ENCODE peak calls at places on chromosome 3, in eight cellular contexts. One of them, this sample, is unnamed.

GRCh38 chr3:13770390-13771169 is 109.3 kb downstream of the WNT7A start:
- DNase-seq in ELR: no peak
- DNase-seq in GM06990: no peak
- DNase-seq in effector memory CD8-positive, alpha-beta T cell: no peak
- DNase-seq in non-pigmented ciliary epithelial cell: no peak
- DNase-seq in right atrium auricular region: no peak
- DNase-seq in activated CD8-positive, alpha-beta memory T cell treated with anti-CD3 and anti-CD28 coated beads, Interleukin-2, amount 50 U/mL, for 48 hours: peak
- DNase-seq in upper lobe of right lung: no peak
- DNase-seq in this sample: no peak

GRCh38 chr3:194129581-194130133 is 6.3 kb upstream of the HES1 start:
- DNase-seq in effector memory CD8-positive, alpha-beta T cell: no peak
- DNase-seq in non-pigmented ciliary epithelial cell: no peak
- DNase-seq in ELR: no peak
- DNase-seq in upper lobe of right lung: no peak
- DNase-seq in right atrium auricular region: no peak
- DNase-seq in activated CD8-positive, alpha-beta memory T cell treated with anti-CD3 and anti-CD28 coated beads, Interleukin-2, amount 50 U/mL, for 48 hours: no peak
- DNase-seq in GM06990: no peak
- DNase-seq in this sample: no peak

GRCh38 chr3:134060561-134061385 is 31.0 kb upstream of the SLCO2A1 start:
- DNase-seq in activated CD8-positive, alpha-beta memory T cell treated with anti-CD3 and anti-CD28 coated beads, Interleukin-2, amount 50 U/mL, for 48 hours: no peak
- DNase-seq in GM06990: no peak
- DNase-seq in upper lobe of right lung: no peak
- DNase-seq in non-pigmented ciliary epithelial cell: no peak
- DNase-seq in effector memory CD8-positive, alpha-beta T cell: no peak
- DNase-seq in ELR: no peak
- DNase-seq in right atrium auricular region: peak
- DNase-seq in this sample: no peak

GRCh38 chr3:47250309-47251060 is 32.1 kb downstream of the KIF9 start:
- DNase-seq in right atrium auricular region: no peak
- DNase-seq in GM06990: no peak
- DNase-seq in non-pigmented ciliary epithelial cell: no peak
- DNase-seq in ELR: peak
- DNase-seq in effector memory CD8-positive, alpha-beta T cell: no peak
- DNase-seq in activated CD8-positive, alpha-beta memory T cell treated with anti-CD3 and anti-CD28 coated beads, Interleukin-2, amount 50 U/mL, for 48 hours: no peak
- DNase-seq in upper lobe of right lung: peak
- DNase-seq in this sample: no peak

GRCh38 chr3:108103971-108104797 is 13.4 kb upstream of the CD47 start:
- DNase-seq in upper lobe of right lung: no peak
- DNase-seq in activated CD8-positive, alpha-beta memory T cell treated with anti-CD3 and anti-CD28 coated beads, Interleukin-2, amount 50 U/mL, for 48 hours: no peak
- DNase-seq in ELR: no peak
- DNase-seq in non-pigmented ciliary epithelial cell: no peak
- DNase-seq in GM06990: no peak
- DNase-seq in right atrium auricular region: no peak
- DNase-seq in effector memory CD8-positive, alpha-beta T cell: no peak
- DNase-seq in this sample: no peak

GRCh38 chr3:14428087-14429067 is 26.0 kb downstream of the SLC6A6 start:
- DNase-seq in non-pigmented ciliary epithelial cell: no peak
- DNase-seq in GM06990: peak
- DNase-seq in right atrium auricular region: no peak
- DNase-seq in upper lobe of right lung: no peak
- DNase-seq in ELR: no peak
- DNase-seq in activated CD8-positive, alpha-beta memory T cell treated with anti-CD3 and anti-CD28 coated beads, Interleukin-2, amount 50 U/mL, for 48 hours: no peak
- DNase-seq in effector memory CD8-positive, alpha-beta T cell: no peak
- DNase-seq in this sample: no peak

GRCh38 chr3:120554727-120555660 is 41.1 kb upstream of the NDUFB4 start:
- DNase-seq in activated CD8-positive, alpha-beta memory T cell treated with anti-CD3 and anti-CD28 coated beads, Interleukin-2, amount 50 U/mL, for 48 hours: no peak
- DNase-seq in right atrium auricular region: no peak
- DNase-seq in effector memory CD8-positive, alpha-beta T cell: no peak
- DNase-seq in GM06990: no peak
- DNase-seq in ELR: peak
- DNase-seq in non-pigmented ciliary epithelial cell: no peak
- DNase-seq in upper lobe of right lung: no peak
- DNase-seq in this sample: no peak

GRCh38 chr3:25448750-25449684 is 21.0 kb downstream of the RARB start:
- DNase-seq in GM06990: no peak
- DNase-seq in right atrium auricular region: peak
- DNase-seq in non-pigmented ciliary epithelial cell: no peak
- DNase-seq in activated CD8-positive, alpha-beta memory T cell treated with anti-CD3 and anti-CD28 coated beads, Interleukin-2, amount 50 U/mL, for 48 hours: no peak
- DNase-seq in ELR: peak
- DNase-seq in upper lobe of right lung: peak
- DNase-seq in effector memory CD8-positive, alpha-beta T cell: no peak
- DNase-seq in this sample: peak

GRCh38 chr3:15812183-15812582 is 14.4 kb upstream of the ANKRD28 start:
- DNase-seq in right atrium auricular region: no peak
- DNase-seq in ELR: peak
- DNase-seq in activated CD8-positive, alpha-beta memory T cell treated with anti-CD3 and anti-CD28 coated beads, Interleukin-2, amount 50 U/mL, for 48 hours: no peak
- DNase-seq in GM06990: no peak
- DNase-seq in effector memory CD8-positive, alpha-beta T cell: no peak
- DNase-seq in upper lobe of right lung: no peak
- DNase-seq in non-pigmented ciliary epithelial cell: no peak
- DNase-seq in this sample: no peak

GRCh38 chr3:64163755-64164148 is 61.5 kb downstream of the PRICKLE2 start:
- DNase-seq in upper lobe of right lung: no peak
- DNase-seq in non-pigmented ciliary epithelial cell: no peak
- DNase-seq in ELR: peak
- DNase-seq in activated CD8-positive, alpha-beta memory T cell treated with anti-CD3 and anti-CD28 coated beads, Interleukin-2, amount 50 U/mL, for 48 hours: no peak
- DNase-seq in right atrium auricular region: no peak
- DNase-seq in effector memory CD8-positive, alpha-beta T cell: no peak
- DNase-seq in GM06990: peak
- DNase-seq in this sample: peak

GRCh38 chr3:65635661-65636060 is 403.1 kb downstream of the MAGI1 start:
- DNase-seq in effector memory CD8-positive, alpha-beta T cell: no peak
- DNase-seq in non-pigmented ciliary epithelial cell: no peak
- DNase-seq in activated CD8-positive, alpha-beta memory T cell treated with anti-CD3 and anti-CD28 coated beads, Interleukin-2, amount 50 U/mL, for 48 hours: no peak
- DNase-seq in right atrium auricular region: no peak
- DNase-seq in GM06990: peak
- DNase-seq in ELR: no peak
- DNase-seq in upper lobe of right lung: no peak
- DNase-seq in this sample: no peak

GRCh38 chr3:149850787-149851582 is 38.0 kb downstream of the RNF13 start:
- DNase-seq in effector memory CD8-positive, alpha-beta T cell: no peak
- DNase-seq in ELR: no peak
- DNase-seq in upper lobe of right lung: no peak
- DNase-seq in non-pigmented ciliary epithelial cell: no peak
- DNase-seq in right atrium auricular region: no peak
- DNase-seq in activated CD8-positive, alpha-beta memory T cell treated with anti-CD3 and anti-CD28 coated beads, Interleukin-2, amount 50 U/mL, for 48 hours: no peak
- DNase-seq in GM06990: no peak
- DNase-seq in this sample: no peak

GRCh38 chr3:180161770-180162169 is 125.0 kb upstream of the PEX5L start:
- DNase-seq in upper lobe of right lung: no peak
- DNase-seq in activated CD8-positive, alpha-beta memory T cell treated with anti-CD3 and anti-CD28 coated beads, Interleukin-2, amount 50 U/mL, for 48 hours: no peak
- DNase-seq in non-pigmented ciliary epithelial cell: no peak
- DNase-seq in right atrium auricular region: no peak
- DNase-seq in effector memory CD8-positive, alpha-beta T cell: no peak
- DNase-seq in GM06990: no peak
- DNase-seq in ELR: no peak
- DNase-seq in this sample: no peak

GRCh38 chr3:66797916-66798560 is 200.1 kb upstream of the KBTBD8 start:
- DNase-seq in upper lobe of right lung: peak
- DNase-seq in non-pigmented ciliary epithelial cell: peak
- DNase-seq in right atrium auricular region: no peak
- DNase-seq in GM06990: no peak
- DNase-seq in effector memory CD8-positive, alpha-beta T cell: no peak
- DNase-seq in activated CD8-positive, alpha-beta memory T cell treated with anti-CD3 and anti-CD28 coated beads, Interleukin-2, amount 50 U/mL, for 48 hours: no peak
- DNase-seq in ELR: no peak
- DNase-seq in this sample: peak

GRCh38 chr3:157082305-157082981 is 77.5 kb downstream of the CCNL1 start:
- DNase-seq in activated CD8-positive, alpha-beta memory T cell treated with anti-CD3 and anti-CD28 coated beads, Interleukin-2, amount 50 U/mL, for 48 hours: no peak
- DNase-seq in right atrium auricular region: peak
- DNase-seq in effector memory CD8-positive, alpha-beta T cell: no peak
- DNase-seq in upper lobe of right lung: no peak
- DNase-seq in ELR: peak
- DNase-seq in non-pigmented ciliary epithelial cell: no peak
- DNase-seq in GM06990: no peak
- DNase-seq in this sample: no peak

GRCh38 chr3:41574900-41575299 is 375.6 kb downstream of the CTNNB1 start:
- DNase-seq in effector memory CD8-positive, alpha-beta T cell: no peak
- DNase-seq in GM06990: no peak
- DNase-seq in right atrium auricular region: no peak
- DNase-seq in ELR: no peak
- DNase-seq in upper lobe of right lung: no peak
- DNase-seq in non-pigmented ciliary epithelial cell: no peak
- DNase-seq in activated CD8-positive, alpha-beta memory T cell treated with anti-CD3 and anti-CD28 coated beads, Interleukin-2, amount 50 U/mL, for 48 hours: no peak
- DNase-seq in this sample: no peak

GRCh38 chr3:18745472-18745871 is 320.3 kb upstream of the SATB1 start:
- DNase-seq in right atrium auricular region: no peak
- DNase-seq in GM06990: no peak
- DNase-seq in effector memory CD8-positive, alpha-beta T cell: no peak
- DNase-seq in upper lobe of right lung: no peak
- DNase-seq in non-pigmented ciliary epithelial cell: no peak
- DNase-seq in ELR: no peak
- DNase-seq in activated CD8-positive, alpha-beta memory T cell treated with anti-CD3 and anti-CD28 coated beads, Interleukin-2, amount 50 U/mL, for 48 hours: no peak
- DNase-seq in this sample: no peak

GRCh38 chr3:58737644-58738043 is 71.1 kb upstream of the FAM3D start:
- DNase-seq in right atrium auricular region: no peak
- DNase-seq in ELR: no peak
- DNase-seq in upper lobe of right lung: no peak
- DNase-seq in non-pigmented ciliary epithelial cell: no peak
- DNase-seq in activated CD8-positive, alpha-beta memory T cell treated with anti-CD3 and anti-CD28 coated beads, Interleukin-2, amount 50 U/mL, for 48 hours: no peak
- DNase-seq in effector memory CD8-positive, alpha-beta T cell: no peak
- DNase-seq in GM06990: no peak
- DNase-seq in this sample: no peak

GRCh38 chr3:60588806-60589205 is 662.4 kb downstream of the FHIT start:
- DNase-seq in effector memory CD8-positive, alpha-beta T cell: no peak
- DNase-seq in GM06990: no peak
- DNase-seq in ELR: peak
- DNase-seq in activated CD8-positive, alpha-beta memory T cell treated with anti-CD3 and anti-CD28 coated beads, Interleukin-2, amount 50 U/mL, for 48 hours: no peak
- DNase-seq in right atrium auricular region: no peak
- DNase-seq in upper lobe of right lung: no peak
- DNase-seq in non-pigmented ciliary epithelial cell: no peak
- DNase-seq in this sample: no peak

GRCh38 chr3:72171946-72172345 is 387.0 kb upstream of the PROK2 start:
- DNase-seq in GM06990: no peak
- DNase-seq in right atrium auricular region: no peak
- DNase-seq in ELR: no peak
- DNase-seq in non-pigmented ciliary epithelial cell: no peak
- DNase-seq in upper lobe of right lung: no peak
- DNase-seq in effector memory CD8-positive, alpha-beta T cell: no peak
- DNase-seq in activated CD8-positive, alpha-beta memory T cell treated with anti-CD3 and anti-CD28 coated beads, Interleukin-2, amount 50 U/mL, for 48 hours: no peak
- DNase-seq in this sample: no peak

GRCh38 chr3:45137656-45138181 is 8.5 kb downstream of the CDCP1 start:
- DNase-seq in upper lobe of right lung: no peak
- DNase-seq in activated CD8-positive, alpha-beta memory T cell treated with anti-CD3 and anti-CD28 coated beads, Interleukin-2, amount 50 U/mL, for 48 hours: no peak
- DNase-seq in GM06990: no peak
- DNase-seq in effector memory CD8-positive, alpha-beta T cell: no peak
- DNase-seq in ELR: peak
- DNase-seq in right atrium auricular region: no peak
- DNase-seq in non-pigmented ciliary epithelial cell: no peak
- DNase-seq in this sample: no peak

GRCh38 chr3:69212411-69213160 is 90.2 kb upstream of the LMOD3 start:
- DNase-seq in upper lobe of right lung: no peak
- DNase-seq in GM06990: peak
- DNase-seq in effector memory CD8-positive, alpha-beta T cell: no peak
- DNase-seq in activated CD8-positive, alpha-beta memory T cell treated with anti-CD3 and anti-CD28 coated beads, Interleukin-2, amount 50 U/mL, for 48 hours: no peak
- DNase-seq in ELR: peak
- DNase-seq in right atrium auricular region: no peak
- DNase-seq in non-pigmented ciliary epithelial cell: peak
- DNase-seq in this sample: peak

This sample was measured in fibroblast of the conjunctiva.